ENCODE peak calls at places on chromosomes 13 and 19, in six cellular contexts. B is NCI-H187; H is HL-60; Z is stimulated activated CD8-positive, alpha-beta memory T cell treated with anti-CD3 and anti-CD28 coated beads, Interleukin-7, amount 100 ng/mL, for 1 hour; Y is stimulated activated CD4-positive, alpha-beta T cell treated with anti-CD3 and anti-CD28 coated beads, Interleukin-15, amount 100 ng/mL, for 48 hours; X is erythroblast. Q is an unnamed sample.

GRCh38 chr19:42480335-42481095 is 37.8 kb upstream of the CXCL17 start:
- DNase-seq in B (no peak), H (no peak), Z (no peak), Y (peak), X (no peak), Q (peak)

GRCh38 chr19:30269638-30270037 is 102.5 kb upstream of the ZNF536 start:
- DNase-seq in B (no peak), H (no peak), Z (no peak), Y (no peak), X (no peak), Q (no peak)

GRCh38 chr13:52070929-52071523 is 46.5 kb downstream of the UTP14C start:
- DNase-seq in B (no peak), H (no peak), Z (no peak), Y (peak), X (no peak), Q (peak)

GRCh38 chr13:52067237-52067636 is 42.7 kb downstream of the UTP14C start:
- DNase-seq in B (no peak), H (no peak), Z (no peak), Y (no peak), X (peak), Q (peak)

GRCh38 chr13:61110804-61111203 is 304.8 kb downstream of the PCDH20 start:
- DNase-seq in B (no peak), H (no peak), Z (no peak), Y (no peak), X (no peak), Q (no peak)

GRCh38 chr19:13868663-13869062 is 8.3 kb upstream of the NANOS3 start:
- DNase-seq in B (no peak), H (no peak), Z (no peak), Y (no peak), X (no peak), Q (no peak)

GRCh38 chr19:15213715-15214381 is 13.1 kb upstream of the NOTCH3 start:
- DNase-seq in B (no peak), H (no peak), Z (no peak), Y (no peak), X (no peak), Q (no peak)

GRCh38 chr19:18587561-18587960 is 1.0 kb upstream of the REX1BD start:
- DNase-seq in B (no peak), H (no peak), Z (no peak), Y (no peak), X (no peak), Q (no peak)

GRCh38 chr19:39397360-39398296 is 6.5 kb downstream of the MED29 start:
- DNase-seq in B (peak), H (peak), Z (peak), Y (peak), X (peak), Q (peak)

GRCh38 chr19:19470579-19470978 is 44.8 kb downstream of the TSSK6 start:
- DNase-seq in B (no peak), H (no peak), Z (no peak), Y (no peak), X (no peak), Q (peak)

GRCh38 chr13:67225252-67226159 is 4.6 kb downstream of the PCDH9 start:
- DNase-seq in B (no peak), H (no peak), Z (no peak), Y (no peak), X (no peak), Q (no peak)

GRCh38 chr19:55075366-55075998 is at the start of gene EPS8L1:
- DNase-seq in B (no peak), H (peak), Z (no peak), Y (no peak), X (no peak), Q (peak)

Q was measured in GF-D8.